ENCODE peak calls at places on chromosomes 2 and 18, in ten cellular contexts. Z is ovary; R is small intestine; M is mesenchymal stem cell; H is mammary epithelial cell; J is thoracic aorta; Q is tibial nerve; P is effector memory CD4-positive, alpha-beta T cell; D is naive thymus-derived CD4-positive, alpha-beta T cell; C is GM23248. K is an unnamed sample. For H3K4me1 and H3K36me3, the result is how much of the 10 kb centered on the place peaks cover.

GRCh38 chr2:233638836-233639235 is 2.6 kb downstream of the UGT1A10 start:
- DNase-seq in Z (no peak), R (peak), M (no peak), H (no peak), J (no peak), Q (no peak), P (no peak), D (no peak), C (no peak), K (no peak)

GRCh38 chr2:219104107-219105050 is 43.7 kb upstream of the IHH start:
- DNase-seq in Z (no peak), R (no peak), M (peak), H (peak), J (no peak), Q (no peak), P (no peak), D (peak), C (peak), K (no peak)

GRCh38 chr2:173056705-173057368 is 18.8 kb upstream of the MAP3K20 start:
- DNase-seq in Z (no peak), R (no peak), M (no peak), H (no peak), J (no peak), Q (no peak), P (no peak), D (no peak), C (no peak), K (no peak)

GRCh38 chr2:111194835-111195621 is 74.3 kb downstream of the BCL2L11 start:
- DNase-seq in Z (no peak), R (peak), M (no peak), H (no peak), J (no peak), Q (no peak), P (no peak), D (no peak), C (no peak), K (no peak)

GRCh38 chr2:24512836-24513235 is 21.8 kb downstream of the NCOA1 start:
- DNase-seq in Z (no peak), R (no peak), M (no peak), H (no peak), J (no peak), Q (no peak), P (no peak), D (no peak), C (peak), K (no peak)

GRCh38 chr2:181070119-181070833 is 89.9 kb downstream of the UBE2E3 start:
- DNase-seq in Z (no peak), R (peak), M (peak), H (peak), J (no peak), Q (no peak), P (no peak), D (no peak), C (peak), K (no peak)

GRCh38 chr2:105734762-105735538 is 9.8 kb upstream of the NCK2 start:
- DNase-seq in Z (no peak), R (no peak), M (peak), H (peak), J (no peak), Q (no peak), P (no peak), D (no peak), C (peak), K (no peak)

GRCh38 chr2:47225061-47225783 is 70.1 kb upstream of the STPG4 start:
- DNase-seq in Z (peak), R (peak), M (peak), H (peak), J (no peak), Q (peak), P (no peak), D (no peak), C (peak), K (peak)

GRCh38 chr18:4433762-4434161 is 21.3 kb downstream of the DLGAP1 start:
- DNase-seq in Z (no peak), R (no peak), M (no peak), H (no peak), J (no peak), Q (no peak), P (no peak), D (no peak), C (peak), K (no peak)

GRCh38 chr2:105746177-105747080 is 1.7 kb downstream of the NCK2 start:
- DNase-seq in Z (peak), R (peak), M (no peak), H (peak), J (peak), Q (peak), P (peak), D (peak), C (no peak), K (peak)

GRCh38 chr2:70698847-70699246 is 69.2 kb downstream of the ADD2 start:
- DNase-seq in Z (no peak), R (no peak), M (no peak), H (no peak), J (no peak), Q (no peak), P (no peak), D (no peak), C (no peak), K (no peak)

GRCh38 chr2:237433920-237434319 is 20.0 kb upstream of the COL6A3 start:
- DNase-seq in Z (no peak), R (no peak), M (no peak), H (no peak), J (no peak), Q (no peak), P (no peak), D (no peak), C (no peak), K (no peak)

GRCh38 chr2:184067502-184067901 is 530.8 kb upstream of the ZNF804A start:
- DNase-seq in Z (no peak), R (peak), M (no peak), H (no peak), J (no peak), Q (no peak), P (no peak), D (no peak), C (no peak), K (no peak)

GRCh38 chr2:216498418-216499413 is at the start of gene RPL37A:
- DNase-seq in Z (peak), R (peak), M (peak), H (peak), J (peak), Q (peak), P (peak), D (peak), C (peak), K (peak)

GRCh38 chr2:216497808-216498366 is 757 bp upstream of the RPL37A start:
- DNase-seq in Z (no peak), R (no peak), M (no peak), H (no peak), J (no peak), Q (no peak), P (no peak), D (no peak), C (peak), K (no peak)

GRCh38 chr2:216500572-216500971 is 1.9 kb downstream of the RPL37A start:
- DNase-seq in Z (no peak), R (no peak), M (no peak), H (no peak), J (no peak), Q (no peak), P (no peak), D (no peak), C (no peak), K (no peak)

GRCh38 chr2:216501854-216502253 is 3.2 kb downstream of the RPL37A start:
- DNase-seq in Z (no peak), R (no peak), M (no peak), H (no peak), J (no peak), Q (no peak), P (no peak), D (no peak), C (no peak), K (no peak)

GRCh38 chr2:216499641-216500218 is 1.1 kb downstream of the RPL37A start:
- DNase-seq in Z (no peak), R (no peak), M (no peak), H (no peak), J (no peak), Q (no peak), P (no peak), D (no peak), C (peak), K (no peak)
- H3K4me1 ChIP-seq in Z (under half), R (under half), M (under half), H (under half), J (under half), Q (under half), P (under half), D (under half), C (half or more), K (under half)

DNA sequence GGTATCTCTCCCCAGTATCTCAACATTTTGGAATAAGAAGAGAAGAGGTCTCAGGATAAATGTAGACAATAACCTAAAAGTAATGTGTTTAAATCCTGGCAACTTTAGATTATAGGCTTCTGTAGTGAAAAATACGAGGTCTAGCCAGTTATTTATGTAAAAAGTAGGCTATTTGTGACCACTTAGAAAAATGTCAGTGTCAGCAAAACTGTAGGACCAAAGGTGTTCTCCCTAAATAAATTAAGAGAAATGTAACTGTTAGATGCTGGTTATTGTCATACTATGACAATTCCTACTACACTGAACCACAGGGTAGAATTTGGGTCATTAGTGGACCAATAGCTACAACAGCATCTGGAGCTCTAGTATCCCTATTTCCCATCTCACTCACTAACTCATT is 2.0 kb downstream of the SUPT7L start:
- DNase-seq in Z (no peak), R (no peak), M (no peak), H (no peak), J (no peak), Q (no peak), P (no peak), D (no peak), C (no peak), K (no peak)
- H3K36me3 ChIP-seq in Z (under half), R (under half), M (half or more), H (under half), J (under half), Q (half or more), P (under half), D (under half), C (under half), K (under half)

GRCh38 chr2:16640024-16640423 is 25.6 kb downstream of the CYRIA start:
- DNase-seq in Z (no peak), R (no peak), M (no peak), H (no peak), J (no peak), Q (no peak), P (no peak), D (no peak), C (no peak), K (no peak)
- H3K4me1 ChIP-seq in Z (under half), R (under half), M (under half), H (under half), J (under half), Q (under half), P (under half), D (under half), C (under half), K (under half)

DNA sequence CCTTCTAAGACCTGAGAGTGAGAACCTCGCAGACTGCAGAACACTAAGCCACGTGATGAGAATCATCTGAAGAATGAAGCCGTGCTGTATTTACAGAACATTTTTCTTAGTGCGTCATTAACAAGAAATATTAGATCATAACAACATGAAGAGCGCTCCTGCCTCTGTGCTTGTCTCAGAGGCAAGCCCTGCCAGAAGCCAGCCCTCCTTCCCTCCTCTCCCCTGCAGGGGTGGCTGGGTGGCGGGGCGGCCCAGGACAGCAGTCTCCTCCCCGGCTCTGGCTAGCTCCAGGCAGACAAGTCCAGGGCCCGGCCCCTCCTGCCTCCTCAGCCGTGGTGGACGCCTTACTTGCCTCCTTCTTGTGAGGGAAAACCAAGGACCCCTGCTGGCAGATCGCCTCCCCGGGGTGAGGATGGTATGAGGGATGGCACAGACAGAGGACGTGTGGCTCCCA is 262.7 kb downstream of the TWIST2 start:
- DNase-seq in Z (peak), R (no peak), M (no peak), H (no peak), J (no peak), Q (no peak), P (no peak), D (no peak), C (no peak), K (no peak)
- H3K36me3 ChIP-seq in Z (under half), R (under half), M (under half), H (under half), J (under half), Q (half or more), P (half or more), D (under half), C (under half), K (under half)

DNA sequence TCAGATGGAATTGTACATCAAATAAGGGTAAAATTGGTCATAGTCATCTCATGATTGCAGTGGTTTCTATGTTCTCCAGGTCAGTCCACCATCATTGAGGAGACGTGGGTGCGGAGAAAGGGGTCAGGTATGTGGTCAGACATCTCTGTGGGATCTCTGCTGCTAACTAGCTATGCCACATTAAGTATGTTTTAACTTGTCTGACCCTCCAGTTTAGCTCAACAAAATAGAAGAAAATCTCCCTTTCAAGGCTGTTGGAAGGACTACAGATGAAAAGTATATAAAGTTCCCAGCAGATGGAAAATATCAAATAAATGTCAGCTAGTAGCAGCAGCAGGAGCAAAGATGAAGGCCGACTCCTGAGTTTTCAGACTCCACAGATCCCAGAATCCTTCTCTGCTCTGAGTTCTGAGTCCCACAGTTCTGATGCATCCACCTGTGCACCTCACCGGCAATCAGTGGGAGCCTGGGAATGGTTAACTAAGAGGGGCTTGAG is 106.6 kb upstream of the CYP1B1 start:
- DNase-seq in Z (no peak), R (no peak), M (no peak), H (no peak), J (no peak), Q (no peak), P (no peak), D (no peak), C (no peak), K (no peak)
- H3K4me1 ChIP-seq in Z (under half), R (under half), M (under half), H (under half), J (under half), Q (under half), P (under half), D (under half), C (under half), K (under half)